ENCODE peak calls at places on chromosomes 12 and 14, in ten cellular contexts. J is adrenal gland; Q is Jurkat, Clone E6-1; Z is cardiac fibroblast; G is foreskin fibroblast; K is stomach; I is A673; C is BJ; P is fibroblast of the aortic adventitia; L is hepatocyte. T is an unnamed sample.

GRCh38 chr12:104136577-104136976 is 1.4 kb downstream of the NFYB start:
- DNase-seq in J (no peak), Q (no peak), Z (peak), G (no peak), K (no peak), I (peak), C (no peak), P (peak), L (no peak), T (no peak)

GRCh38 chr12:67433393-67434175 is 164.4 kb downstream of the CAND1 start:
- DNase-seq in J (no peak), Q (peak), Z (no peak), G (no peak), K (no peak), I (no peak), C (no peak), P (peak), L (no peak), T (no peak)

GRCh38 chr14:67580336-67581230 is 19.5 kb downstream of the PIGH start:
- DNase-seq in J (no peak), Q (no peak), Z (no peak), G (no peak), K (no peak), I (no peak), C (no peak), P (no peak), L (peak), T (no peak)

GRCh38 chr14:104969741-104970230 is 8.4 kb downstream of the AHNAK2 start:
- DNase-seq in J (no peak), Q (no peak), Z (no peak), G (no peak), K (no peak), I (no peak), C (no peak), P (no peak), L (no peak), T (no peak)

GRCh38 chr12:102481705-102482104 is 1.3 kb upstream of the IGF1 start:
- DNase-seq in J (no peak), Q (no peak), Z (no peak), G (no peak), K (no peak), I (no peak), C (no peak), P (no peak), L (no peak), T (no peak)

GRCh38 chr12:115569694-115570093 is 707.8 kb downstream of the MED13L start:
- DNase-seq in J (no peak), Q (no peak), Z (no peak), G (no peak), K (no peak), I (no peak), C (no peak), P (no peak), L (no peak), T (no peak)

GRCh38 chr12:6524648-6525047 is 9.7 kb upstream of the GAPDH start:
- DNase-seq in J (no peak), Q (no peak), Z (no peak), G (no peak), K (no peak), I (no peak), C (no peak), P (no peak), L (no peak), T (no peak)

GRCh38 chr12:6847676-6848075 is 3.4 kb downstream of the CDCA3 start:
- DNase-seq in J (no peak), Q (no peak), Z (no peak), G (no peak), K (no peak), I (no peak), C (no peak), P (no peak), L (no peak), T (no peak)

GRCh38 chr12:64893961-64894360 is 69.5 kb downstream of the TBC1D30 start:
- DNase-seq in J (no peak), Q (no peak), Z (peak), G (peak), K (no peak), I (no peak), C (peak), P (peak), L (peak), T (no peak)

GRCh38 chr14:64736271-64737131 is 32.3 kb downstream of the PLEKHG3 start:
- DNase-seq in J (no peak), Q (no peak), Z (no peak), G (no peak), K (peak), I (no peak), C (no peak), P (no peak), L (peak), T (peak)

GRCh38 chr12:6765048-6765633 is 1.0 kb upstream of the PTMS start:
- DNase-seq in J (no peak), Q (no peak), Z (no peak), G (no peak), K (no peak), I (no peak), C (no peak), P (no peak), L (no peak), T (no peak)

GRCh38 chr12:58529897-58530296 is 390.4 kb downstream of the LRIG3 start:
- DNase-seq in J (no peak), Q (no peak), Z (peak), G (peak), K (no peak), I (peak), C (peak), P (peak), L (peak), T (no peak)
- H3K4me3 ChIP-seq in J (no peak), Q (no peak), Z (no peak), G (no peak), K (no peak), I (no peak), C (no peak), P (peak), L (no peak), T (no peak)

GRCh38 chr12:62655524-62656160 is 189.0 kb downstream of the MON2 start:
- DNase-seq in J (no peak), Q (no peak), Z (no peak), G (no peak), K (no peak), I (no peak), C (no peak), P (no peak), L (no peak), T (no peak)

GRCh38 chr12:62653740-62654139 is 187.1 kb downstream of the MON2 start:
- DNase-seq in J (no peak), Q (no peak), Z (no peak), G (no peak), K (no peak), I (no peak), C (no peak), P (no peak), L (no peak), T (no peak)

GRCh38 chr12:62654558-62655241 is 188.1 kb downstream of the MON2 start:
- DNase-seq in J (no peak), Q (peak), Z (no peak), G (no peak), K (no peak), I (no peak), C (no peak), P (no peak), L (no peak), T (no peak)

GRCh38 chr12:62651138-62651537 is 184.5 kb downstream of the MON2 start:
- DNase-seq in J (no peak), Q (no peak), Z (no peak), G (no peak), K (no peak), I (no peak), C (no peak), P (no peak), L (no peak), T (no peak)

DNA sequence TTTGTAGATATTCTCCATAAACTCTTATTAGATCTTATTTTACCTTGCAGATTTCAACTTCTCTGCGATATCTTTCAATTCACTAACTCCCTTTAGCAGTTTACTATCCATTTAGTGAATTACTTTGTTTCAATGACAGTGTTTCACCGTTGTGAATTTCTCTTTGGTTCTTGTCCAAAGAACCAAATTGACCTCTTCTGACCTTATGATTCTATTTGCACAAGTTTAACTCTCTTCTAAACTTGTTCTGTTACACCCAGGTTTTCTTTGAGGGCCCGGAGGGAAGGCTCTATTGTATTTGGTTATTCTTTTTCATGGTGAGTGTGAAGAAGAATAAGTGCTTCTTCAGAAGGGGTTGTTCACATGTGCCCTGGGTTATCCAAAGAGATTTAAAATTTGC is 186.7 kb downstream of the MON2 start:
- DNase-seq in J (no peak), Q (no peak), Z (no peak), G (no peak), K (no peak), I (no peak), C (no peak), P (no peak), L (no peak), T (no peak)
- H3K4me3 ChIP-seq in J (no peak), Q (no peak), Z (no peak), G (no peak), K (no peak), I (no peak), C (no peak), P (no peak), L (no peak), T (no peak)

GRCh38 chr12:49825360-49825970 is 2.7 kb downstream of the NCKAP5L start:
- DNase-seq in J (peak), Q (no peak), Z (peak), G (peak), K (no peak), I (no peak), C (no peak), P (peak), L (no peak), T (no peak)

GRCh38 chr12:49823951-49824350 is 4.3 kb downstream of the NCKAP5L start:
- DNase-seq in J (no peak), Q (no peak), Z (no peak), G (no peak), K (no peak), I (no peak), C (no peak), P (no peak), L (no peak), T (no peak)

GRCh38 chr12:49824416-49824815 is 3.8 kb downstream of the NCKAP5L start:
- DNase-seq in J (no peak), Q (no peak), Z (no peak), G (no peak), K (no peak), I (no peak), C (no peak), P (no peak), L (no peak), T (no peak)

GRCh38 chr12:49825971-49826421 is 2.2 kb downstream of the NCKAP5L start:
- DNase-seq in J (no peak), Q (no peak), Z (peak), G (peak), K (no peak), I (no peak), C (no peak), P (peak), L (no peak), T (no peak)

DNA sequence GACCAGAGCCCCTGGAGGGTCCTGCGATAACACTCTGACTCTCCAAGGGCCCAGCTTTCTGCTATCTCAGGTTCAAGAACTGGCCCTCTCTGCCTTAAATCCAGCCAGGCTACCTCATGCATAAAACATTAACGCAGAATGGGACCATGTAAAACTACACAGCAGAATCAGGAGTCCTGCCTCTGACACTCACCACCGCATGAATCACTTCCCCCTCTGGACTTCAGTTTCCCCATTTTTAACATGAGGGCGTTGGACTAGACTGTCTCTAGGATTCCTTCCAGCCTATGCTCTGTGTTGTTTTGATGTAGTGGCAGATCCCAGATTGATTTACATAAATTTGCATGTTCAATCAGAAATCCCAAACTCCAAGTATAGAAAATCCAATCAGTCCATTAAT is 3.3 kb downstream of the NCKAP5L start:
- DNase-seq in J (no peak), Q (no peak), Z (peak), G (peak), K (no peak), I (no peak), C (no peak), P (peak), L (no peak), T (no peak)
- H3K4me3 ChIP-seq in J (no peak), Q (no peak), Z (peak), G (no peak), K (no peak), I (no peak), C (no peak), P (peak), L (no peak), T (no peak)

GRCh38 chr14:36655963-36656768 is 5.5 kb upstream of the PAX9 start:
- DNase-seq in J (no peak), Q (peak), Z (no peak), G (no peak), K (no peak), I (peak), C (no peak), P (no peak), L (peak), T (no peak)

GRCh38 chr14:36656769-36657408 is 4.8 kb upstream of the PAX9 start:
- DNase-seq in J (no peak), Q (no peak), Z (no peak), G (no peak), K (no peak), I (peak), C (no peak), P (no peak), L (no peak), T (no peak)

GRCh38 chr14:36655054-36655381 is 6.6 kb upstream of the PAX9 start:
- DNase-seq in J (no peak), Q (no peak), Z (no peak), G (no peak), K (no peak), I (no peak), C (no peak), P (no peak), L (no peak), T (no peak)

GRCh38 chr14:36654185-36655053 is 7.2 kb upstream of the PAX9 start:
- DNase-seq in J (no peak), Q (no peak), Z (no peak), G (no peak), K (no peak), I (no peak), C (no peak), P (no peak), L (no peak), T (no peak)

GRCh38 chr14:36655571-36655962 is 6.1 kb upstream of the PAX9 start:
- DNase-seq in J (no peak), Q (no peak), Z (no peak), G (no peak), K (no peak), I (no peak), C (no peak), P (no peak), L (no peak), T (no peak)
- H3K4me3 ChIP-seq in J (no peak), Q (peak), Z (no peak), G (no peak), K (no peak), I (peak), C (no peak), P (no peak), L (no peak), T (no peak)

DNA sequence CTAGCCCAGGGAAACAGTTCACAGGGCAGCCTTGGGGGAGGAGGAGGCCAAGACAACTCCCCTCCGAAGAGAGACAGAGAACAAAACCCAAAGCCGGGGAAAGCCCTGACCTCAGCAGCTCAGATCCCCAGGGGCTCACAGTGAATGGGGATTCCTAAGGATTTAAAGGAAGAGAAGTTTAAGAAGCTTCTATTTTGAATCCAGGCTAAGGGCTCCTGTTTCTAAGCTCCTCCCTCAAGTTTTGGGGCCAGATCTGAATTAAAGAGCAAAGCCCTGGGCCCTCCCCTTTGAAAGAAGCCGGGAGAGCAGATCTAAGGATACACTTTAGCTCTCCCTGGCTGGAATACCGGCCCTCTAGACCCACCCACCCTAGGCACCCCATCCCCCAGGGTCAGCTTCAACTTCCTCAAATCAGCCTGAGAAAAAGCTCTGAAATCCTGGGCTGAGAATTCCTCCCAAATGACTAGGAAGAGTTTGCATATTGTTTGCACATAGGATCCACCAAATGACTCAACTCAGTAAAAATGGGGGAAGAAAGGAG is 3.9 kb downstream of the KDM2B start:
- DNase-seq in J (no peak), Q (no peak), Z (peak), G (peak), K (no peak), I (peak), C (peak), P (peak), L (no peak), T (no peak)
- H3K4me3 ChIP-seq in J (no peak), Q (no peak), Z (no peak), G (peak), K (no peak), I (peak), C (no peak), P (peak), L (no peak), T (no peak)

GRCh38 chr12:113129664-113130456 is 5.7 kb downstream of the RASAL1 start:
- DNase-seq in J (no peak), Q (no peak), Z (no peak), G (no peak), K (no peak), I (no peak), C (no peak), P (no peak), L (no peak), T (no peak)

GRCh38 chr12:113128802-113129663 is 6.5 kb downstream of the RASAL1 start:
- DNase-seq in J (no peak), Q (peak), Z (no peak), G (no peak), K (no peak), I (no peak), C (no peak), P (no peak), L (no peak), T (no peak)

GRCh38 chr12:113133036-113133435 is 2.5 kb downstream of the RASAL1 start:
- DNase-seq in J (peak), Q (no peak), Z (no peak), G (no peak), K (no peak), I (no peak), C (no peak), P (no peak), L (no peak), T (no peak)

GRCh38 chr12:113131556-113131955 is 4.0 kb downstream of the RASAL1 start:
- DNase-seq in J (no peak), Q (no peak), Z (no peak), G (peak), K (no peak), I (no peak), C (no peak), P (no peak), L (no peak), T (no peak)

DNA sequence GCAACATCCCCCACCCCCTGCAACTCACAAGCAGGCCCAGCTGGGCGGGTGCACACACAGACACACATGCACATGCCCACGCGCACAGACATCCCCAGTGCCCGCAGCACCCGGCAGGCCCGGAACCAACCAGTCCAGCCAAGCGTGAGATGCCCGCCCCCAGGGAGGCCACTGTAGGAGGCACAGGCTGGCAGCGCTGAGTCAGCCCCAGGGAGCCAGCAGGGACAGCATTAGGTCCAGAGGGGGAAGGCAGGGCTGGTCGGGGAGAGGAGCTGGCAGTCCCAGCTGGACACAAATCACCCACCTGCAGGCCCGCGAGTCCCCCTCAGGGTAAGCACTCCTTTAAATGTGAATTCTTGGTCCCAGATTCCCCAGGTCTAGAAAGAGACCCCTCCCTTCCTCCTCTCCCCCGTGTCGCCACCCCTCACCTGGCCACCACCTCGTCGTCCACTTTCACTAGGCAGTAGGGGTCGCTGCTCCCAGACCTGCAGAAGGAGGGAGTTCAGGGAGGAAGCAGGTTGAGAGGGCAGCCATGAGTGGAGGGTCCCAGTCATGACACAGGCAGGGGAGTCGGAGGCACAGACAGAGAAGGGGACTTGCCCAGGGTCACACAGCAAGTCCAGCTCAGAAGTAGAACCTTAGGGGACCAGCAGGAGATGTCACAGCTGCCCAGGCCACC is 5.0 kb downstream of the RASAL1 start:
- DNase-seq in J (peak), Q (no peak), Z (no peak), G (no peak), K (no peak), I (no peak), C (no peak), P (no peak), L (no peak), T (no peak)
- H3K4me3 ChIP-seq in J (no peak), Q (no peak), Z (no peak), G (no peak), K (no peak), I (no peak), C (no peak), P (no peak), L (no peak), T (no peak)